ENCODE peak calls at places on chromosomes 3 and 15, in ten cellular contexts. One of them, this sample, is unnamed.

GRCh38 chr3:19947549-19948071 is 713 bp downstream of the RAB5A start:
- DNase-seq in stomach: peak; percentile 37
- DNase-seq in tibial nerve: peak; percentile 16
- DNase-seq in A549: peak; percentile 58
- DNase-seq in suprapubic skin: no peak
- DNase-seq in GM12878: no peak
- DNase-seq in HepG2: peak; percentile 42
- DNase-seq in transverse colon: peak; percentile 54
- DNase-seq in upper lobe of left lung: peak; percentile 57
- DNase-seq in sigmoid colon: peak; percentile 76
- DNase-seq in this sample: no peak

GRCh38 chr3:182212479-182213076 is 500.9 kb downstream of the SOX2 start:
- DNase-seq in tibial nerve: no peak
- DNase-seq in sigmoid colon: no peak
- DNase-seq in stomach: peak; percentile 54
- DNase-seq in HepG2: peak; percentile 96
- DNase-seq in upper lobe of left lung: peak; percentile 74
- DNase-seq in transverse colon: no peak
- DNase-seq in suprapubic skin: no peak
- DNase-seq in A549: peak; percentile 57
- DNase-seq in GM12878: no peak
- DNase-seq in this sample: no peak

GRCh38 chr15:42046597-42046996 is 25.8 kb upstream of the PLA2G4E start:
- DNase-seq in suprapubic skin: no peak
- DNase-seq in GM12878: no peak
- DNase-seq in transverse colon: no peak
- DNase-seq in stomach: no peak
- DNase-seq in sigmoid colon: no peak
- DNase-seq in A549: peak; percentile 38
- DNase-seq in HepG2: peak; percentile 54
- DNase-seq in upper lobe of left lung: no peak
- DNase-seq in tibial nerve: no peak
- DNase-seq in this sample: no peak

GRCh38 chr15:40766906-40767837 is 2.6 kb upstream of the C15orf62 start:
- DNase-seq in A549: no peak
- DNase-seq in tibial nerve: no peak
- DNase-seq in upper lobe of left lung: no peak
- DNase-seq in sigmoid colon: no peak
- DNase-seq in stomach: no peak
- DNase-seq in HepG2: no peak
- DNase-seq in transverse colon: no peak
- DNase-seq in suprapubic skin: no peak
- DNase-seq in GM12878: no peak
- DNase-seq in this sample: no peak

GRCh38 chr3:141659821-141660597 is 78.1 kb upstream of the RNF7 start:
- DNase-seq in upper lobe of left lung: peak; percentile 62
- DNase-seq in stomach: peak; percentile 64
- DNase-seq in sigmoid colon: peak; percentile 90
- DNase-seq in A549: peak; percentile 47
- DNase-seq in tibial nerve: peak; percentile 34
- DNase-seq in GM12878: no peak
- DNase-seq in transverse colon: peak; percentile 49
- DNase-seq in HepG2: no peak
- DNase-seq in suprapubic skin: peak; percentile 86
- DNase-seq in this sample: peak; percentile 66

GRCh38 chr3:62615258-62615840 is 242.0 kb upstream of the FEZF2 start:
- DNase-seq in A549: no peak
- DNase-seq in GM12878: no peak
- DNase-seq in upper lobe of left lung: no peak
- DNase-seq in tibial nerve: no peak
- DNase-seq in HepG2: no peak
- DNase-seq in suprapubic skin: no peak
- DNase-seq in stomach: no peak
- DNase-seq in transverse colon: no peak
- DNase-seq in sigmoid colon: no peak
- DNase-seq in this sample: no peak

GRCh38 chr15:99176757-99177156 is 71.9 kb downstream of the SYNM start:
- DNase-seq in suprapubic skin: no peak
- DNase-seq in upper lobe of left lung: no peak
- DNase-seq in HepG2: no peak
- DNase-seq in GM12878: no peak
- DNase-seq in sigmoid colon: no peak
- DNase-seq in A549: no peak
- DNase-seq in transverse colon: no peak
- DNase-seq in stomach: no peak
- DNase-seq in tibial nerve: no peak
- DNase-seq in this sample: no peak

GRCh38 chr15:100663066-100663465 is 60.7 kb downstream of the ASB7 start:
- DNase-seq in tibial nerve: no peak
- DNase-seq in suprapubic skin: no peak
- DNase-seq in stomach: no peak
- DNase-seq in GM12878: no peak
- DNase-seq in A549: peak; percentile 87
- DNase-seq in upper lobe of left lung: no peak
- DNase-seq in HepG2: no peak
- DNase-seq in sigmoid colon: no peak
- DNase-seq in transverse colon: no peak
- DNase-seq in this sample: no peak

GRCh38 chr3:138186803-138187295 is 252 bp upstream of the ARMC8 start:
- DNase-seq in upper lobe of left lung: peak; percentile 94
- DNase-seq in stomach: peak; percentile 93
- DNase-seq in tibial nerve: peak; percentile 78
- DNase-seq in HepG2: no peak
- DNase-seq in A549: peak; percentile 91
- DNase-seq in transverse colon: peak; percentile 94
- DNase-seq in GM12878: peak; percentile 54
- DNase-seq in suprapubic skin: peak; percentile 93
- DNase-seq in sigmoid colon: peak; percentile 96
- DNase-seq in this sample: peak; percentile 90

GRCh38 chr3:180683816-180684215 is 4.5 kb upstream of the CCDC39 start:
- DNase-seq in A549: no peak
- DNase-seq in suprapubic skin: no peak
- DNase-seq in transverse colon: no peak
- DNase-seq in tibial nerve: no peak
- DNase-seq in stomach: no peak
- DNase-seq in upper lobe of left lung: no peak
- DNase-seq in HepG2: no peak
- DNase-seq in sigmoid colon: no peak
- DNase-seq in GM12878: no peak
- DNase-seq in this sample: no peak

GRCh38 chr3:61186030-61186429 is 65.2 kb downstream of the FHIT start:
- DNase-seq in tibial nerve: no peak
- DNase-seq in upper lobe of left lung: no peak
- DNase-seq in stomach: no peak
- DNase-seq in HepG2: no peak
- DNase-seq in A549: no peak
- DNase-seq in GM12878: no peak
- DNase-seq in suprapubic skin: no peak
- DNase-seq in sigmoid colon: no peak
- DNase-seq in transverse colon: no peak
- DNase-seq in this sample: no peak

GRCh38 chr15:77569647-77570186 is 63.0 kb downstream of the LINGO1 start:
- DNase-seq in upper lobe of left lung: no peak
- DNase-seq in transverse colon: no peak
- DNase-seq in GM12878: no peak
- DNase-seq in stomach: no peak
- DNase-seq in sigmoid colon: no peak
- DNase-seq in HepG2: peak; percentile 44
- DNase-seq in suprapubic skin: no peak
- DNase-seq in A549: no peak
- DNase-seq in tibial nerve: no peak
- DNase-seq in this sample: peak; percentile 59

GRCh38 chr3:146746190-146746589 is 141.0 kb upstream of the PLSCR5 start:
- DNase-seq in A549: no peak
- DNase-seq in sigmoid colon: no peak
- DNase-seq in suprapubic skin: no peak
- DNase-seq in tibial nerve: no peak
- DNase-seq in transverse colon: no peak
- DNase-seq in HepG2: no peak
- DNase-seq in upper lobe of left lung: no peak
- DNase-seq in GM12878: no peak
- DNase-seq in stomach: no peak
- DNase-seq in this sample: no peak

GRCh38 chr15:90915808-90916440 is 12.8 kb downstream of the MAN2A2 start:
- DNase-seq in tibial nerve: no peak
- DNase-seq in transverse colon: peak; percentile 53
- DNase-seq in GM12878: no peak
- DNase-seq in stomach: peak; percentile 50
- DNase-seq in upper lobe of left lung: peak; percentile 89
- DNase-seq in suprapubic skin: no peak
- DNase-seq in A549: no peak
- DNase-seq in sigmoid colon: peak; percentile 85
- DNase-seq in HepG2: no peak
- DNase-seq in this sample: peak; percentile 35

GRCh38 chr3:26622634-26623408 is at the start of gene LRRC3B:
- DNase-seq in suprapubic skin: no peak
- DNase-seq in upper lobe of left lung: no peak
- DNase-seq in tibial nerve: no peak
- DNase-seq in sigmoid colon: no peak
- DNase-seq in transverse colon: no peak
- DNase-seq in HepG2: no peak
- DNase-seq in GM12878: no peak
- DNase-seq in stomach: no peak
- DNase-seq in A549: no peak
- DNase-seq in this sample: no peak

GRCh38 chr3:26623409-26624208 is 1.0 kb downstream of the LRRC3B start:
- DNase-seq in transverse colon: no peak
- DNase-seq in GM12878: no peak
- DNase-seq in upper lobe of left lung: no peak
- DNase-seq in HepG2: no peak
- DNase-seq in sigmoid colon: peak; percentile 62
- DNase-seq in suprapubic skin: no peak
- DNase-seq in tibial nerve: no peak
- DNase-seq in A549: no peak
- DNase-seq in stomach: no peak
- DNase-seq in this sample: no peak

GRCh38 chr3:26624209-26624775 is 1.7 kb downstream of the LRRC3B start:
- DNase-seq in HepG2: no peak
- DNase-seq in upper lobe of left lung: no peak
- DNase-seq in GM12878: no peak
- DNase-seq in suprapubic skin: no peak
- DNase-seq in tibial nerve: no peak
- DNase-seq in A549: no peak
- DNase-seq in transverse colon: no peak
- DNase-seq in stomach: no peak
- DNase-seq in sigmoid colon: peak; percentile 58
- DNase-seq in this sample: no peak

GRCh38 chr3:26621176-26621575 is 1.4 kb upstream of the LRRC3B start:
- DNase-seq in HepG2: no peak
- DNase-seq in stomach: no peak
- DNase-seq in upper lobe of left lung: no peak
- DNase-seq in transverse colon: no peak
- DNase-seq in tibial nerve: no peak
- DNase-seq in sigmoid colon: no peak
- DNase-seq in suprapubic skin: no peak
- DNase-seq in A549: no peak
- DNase-seq in GM12878: no peak
- DNase-seq in this sample: no peak

GRCh38 chr3:26621891-26622633 is 510 bp upstream of the LRRC3B start:
- DNase-seq in GM12878: no peak
- DNase-seq in stomach: no peak
- DNase-seq in sigmoid colon: no peak
- DNase-seq in HepG2: no peak
- DNase-seq in tibial nerve: no peak
- DNase-seq in upper lobe of left lung: no peak
- DNase-seq in A549: no peak
- DNase-seq in transverse colon: no peak
- DNase-seq in suprapubic skin: no peak
- DNase-seq in this sample: no peak
- H3K4me3 ChIP-seq in GM12878: no peak overlapping the region
- H3K4me3 ChIP-seq in stomach: peak overlapping the region; percentile 43
- H3K4me3 ChIP-seq in sigmoid colon: peak overlapping the region; percentile 44
- H3K4me3 ChIP-seq in HepG2: no peak overlapping the region
- H3K4me3 ChIP-seq in tibial nerve: no peak overlapping the region
- H3K4me3 ChIP-seq in upper lobe of left lung: peak overlapping the region; percentile 39
- H3K4me3 ChIP-seq in A549: no peak overlapping the region
- H3K4me3 ChIP-seq in transverse colon: peak overlapping the region; percentile 46
- H3K4me3 ChIP-seq in suprapubic skin: peak overlapping the region; percentile 40
- H3K4me3 ChIP-seq in this sample: peak overlapping the region; percentile 14

DNA sequence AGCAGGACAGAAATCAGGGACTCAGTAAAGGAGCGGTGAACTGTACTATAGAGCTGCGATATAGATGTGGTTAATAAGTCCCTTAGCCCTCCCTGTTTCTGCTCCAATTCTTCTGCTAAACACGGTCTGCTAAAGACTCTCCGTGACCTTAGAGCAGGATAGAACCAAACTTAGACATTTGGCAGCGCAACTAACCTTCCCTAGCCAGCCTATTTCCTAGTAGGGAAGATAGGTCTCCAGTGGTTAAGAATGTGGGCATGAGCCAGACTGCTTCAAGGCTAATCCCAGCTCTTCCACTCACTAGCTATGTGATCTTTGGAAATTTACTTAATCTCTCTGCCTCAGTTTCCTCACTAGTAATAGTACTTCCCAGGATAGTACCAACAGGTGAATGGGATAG is 193.6 kb upstream of the IL12A start:
- DNase-seq in suprapubic skin: no peak
- DNase-seq in upper lobe of left lung: no peak
- DNase-seq in HepG2: no peak
- DNase-seq in tibial nerve: no peak
- DNase-seq in sigmoid colon: peak; percentile 77
- DNase-seq in stomach: no peak
- DNase-seq in transverse colon: no peak
- DNase-seq in GM12878: no peak
- DNase-seq in A549: no peak
- DNase-seq in this sample: no peak
- TF ChIP-seq POLR2A in suprapubic skin: no peak
- TF ChIP-seq POLR2A in upper lobe of left lung: no peak
- TF ChIP-seq POLR2A in HepG2: no peak
- TF ChIP-seq POLR2A in tibial nerve: no peak
- TF ChIP-seq POLR2A in sigmoid colon: no peak
- TF ChIP-seq POLR2A in stomach: no peak
- TF ChIP-seq POLR2A in transverse colon: no peak
- TF ChIP-seq POLR2A in GM12878: no peak
- TF ChIP-seq POLR2A in A549: no peak
- TF ChIP-seq POLR2A in this sample: no peak

GRCh38 chr3:37580237-37580636 is 281.4 kb upstream of the CTDSPL start:
- DNase-seq in A549: no peak
- DNase-seq in upper lobe of left lung: no peak
- DNase-seq in HepG2: no peak
- DNase-seq in GM12878: no peak
- DNase-seq in tibial nerve: no peak
- DNase-seq in stomach: no peak
- DNase-seq in sigmoid colon: peak; percentile 86
- DNase-seq in transverse colon: peak; percentile 12
- DNase-seq in suprapubic skin: no peak
- DNase-seq in this sample: no peak
- TF ChIP-seq EP300 in A549: no peak
- TF ChIP-seq EP300 in upper lobe of left lung: no peak
- TF ChIP-seq EP300 in HepG2: no peak
- TF ChIP-seq EP300 in GM12878: no peak
- TF ChIP-seq EP300 in tibial nerve: peak; percentile 66
- TF ChIP-seq EP300 in stomach: no peak
- TF ChIP-seq EP300 in sigmoid colon: no peak
- TF ChIP-seq EP300 in transverse colon: no peak
- TF ChIP-seq EP300 in suprapubic skin: no peak
- TF ChIP-seq EP300 in this sample: no peak

DNA sequence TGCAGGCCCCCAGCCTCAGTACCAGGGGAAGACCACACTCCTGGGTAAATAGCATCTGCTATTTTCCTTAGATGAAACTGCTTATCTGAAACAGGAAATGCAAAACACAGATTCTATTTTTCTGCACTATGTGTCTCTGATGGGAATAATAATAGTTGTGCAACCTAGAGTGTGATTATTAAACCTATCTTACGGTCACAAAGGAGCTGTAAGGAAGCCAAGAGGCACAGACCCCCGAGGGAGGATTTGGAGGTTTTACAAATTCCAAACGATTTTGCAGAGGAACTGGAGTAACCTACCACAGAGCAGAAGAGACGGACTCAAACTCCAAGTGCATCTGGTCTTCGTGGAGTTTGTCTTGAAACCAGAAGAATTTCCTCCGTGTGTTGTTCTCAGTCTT is 14.1 kb upstream of the APOD start:
- DNase-seq in HepG2: no peak
- DNase-seq in sigmoid colon: peak; percentile 36
- DNase-seq in A549: no peak
- DNase-seq in stomach: no peak
- DNase-seq in transverse colon: no peak
- DNase-seq in tibial nerve: no peak
- DNase-seq in suprapubic skin: no peak
- DNase-seq in GM12878: no peak
- DNase-seq in upper lobe of left lung: no peak
- DNase-seq in this sample: no peak
- H3K4me3 ChIP-seq in HepG2: no peak overlapping the region
- H3K4me3 ChIP-seq in sigmoid colon: no peak overlapping the region
- H3K4me3 ChIP-seq in A549: no peak overlapping the region
- H3K4me3 ChIP-seq in stomach: no peak overlapping the region
- H3K4me3 ChIP-seq in transverse colon: no peak overlapping the region
- H3K4me3 ChIP-seq in tibial nerve: no peak overlapping the region
- H3K4me3 ChIP-seq in suprapubic skin: no peak overlapping the region
- H3K4me3 ChIP-seq in GM12878: no peak overlapping the region
- H3K4me3 ChIP-seq in upper lobe of left lung: no peak overlapping the region
- H3K4me3 ChIP-seq in this sample: no peak overlapping the region